ENCODE peak calls at places on chromosomes 11 and 22, in ten cellular contexts. R is HFFc6; E is iPS-NIHi11; L is SHP77; T is HepG2; J is stimulated activated CD4-positive, alpha-beta T cell treated with anti-CD3 and anti-CD28 coated beads, Interleukin-1b, Interleukin-23, amount 100 ng/mL, for 24 hours; A is breast epithelium; H is Caki2; P is NCI-H1092 treated with DMSO at 0.1 percent for 48 hours; X is NCI-H2171 treated with DMSO at 0.1 percent for 48 hours. G is an unnamed sample.

GRCh38 chr11:95788921-95789505 is 569 bp downstream of the FAM76B start:
- DNase-seq in R (peak), E (peak), L (peak), T (peak), J (no peak), A (no peak), H (peak), P (peak), X (peak), G (peak)

GRCh38 chr22:39098026-39098425 is 982 bp downstream of the APOBEC3H start:
- DNase-seq in R (no peak), E (peak), L (no peak), T (no peak), J (no peak), A (no peak), H (no peak), P (no peak), X (peak), G (no peak)

GRCh38 chr11:47533690-47534135 is 19.2 kb downstream of the CELF1 start:
- DNase-seq in R (peak), E (no peak), L (no peak), T (no peak), J (no peak), A (no peak), H (no peak), P (no peak), X (no peak), G (no peak)

GRCh38 chr11:11444027-11444799 is 91.2 kb upstream of the CSNK2A3 start:
- DNase-seq in R (peak), E (no peak), L (no peak), T (no peak), J (no peak), A (no peak), H (peak), P (no peak), X (peak), G (no peak)

GRCh38 chr11:20015529-20016427 is 144.5 kb downstream of the DBX1 start:
- DNase-seq in R (no peak), E (no peak), L (peak), T (no peak), J (no peak), A (no peak), H (no peak), P (peak), X (no peak), G (no peak)

GRCh38 chr11:16833026-16833425 is 94.6 kb downstream of the C11orf58 start:
- DNase-seq in R (no peak), E (no peak), L (no peak), T (no peak), J (no peak), A (no peak), H (no peak), P (no peak), X (no peak), G (no peak)

GRCh38 chr11:134501406-134502152 is 89.5 kb upstream of the B3GAT1 start:
- DNase-seq in R (no peak), E (no peak), L (no peak), T (no peak), J (no peak), A (no peak), H (no peak), P (no peak), X (no peak), G (no peak)

GRCh38 chr22:49929553-49929979 is 11.1 kb downstream of the CRELD2 start:
- DNase-seq in R (no peak), E (peak), L (peak), T (no peak), J (peak), A (no peak), H (peak), P (no peak), X (peak), G (peak)

GRCh38 chr22:45731798-45732495 is 60.3 kb downstream of the ATXN10 start:
- DNase-seq in R (no peak), E (peak), L (no peak), T (peak), J (no peak), A (no peak), H (peak), P (no peak), X (no peak), G (no peak)

G was measured in COR-L47.